ENCODE peak calls at places on chromosomes 13 and 19, in six cellular contexts. One of them, this sample, is unnamed.

GRCh38 chr13:87084192-87084591 is 587.0 kb upstream of the SLITRK5 start:
- DNase-seq in GM12878: no peak
- DNase-seq in endothelial cell of umbilical vein: no peak
- DNase-seq in A549: no peak
- DNase-seq in HepG2: no peak
- DNase-seq in K562: no peak
- DNase-seq in this sample: no peak

GRCh38 chr13:113157206-113157928 is 1.1 kb upstream of the PROZ start:
- DNase-seq in HepG2: no peak
- DNase-seq in K562: peak
- DNase-seq in GM12878: no peak
- DNase-seq in A549: no peak
- DNase-seq in endothelial cell of umbilical vein: no peak
- DNase-seq in this sample: no peak

GRCh38 chr19:34675919-34676318 is 1.0 kb downstream of the SCGB2B2 start:
- DNase-seq in HepG2: no peak
- DNase-seq in GM12878: no peak
- DNase-seq in A549: no peak
- DNase-seq in K562: no peak
- DNase-seq in endothelial cell of umbilical vein: no peak
- DNase-seq in this sample: no peak

GRCh38 chr13:26585136-26585535 is 27.7 kb downstream of the WASF3 start:
- DNase-seq in GM12878: no peak
- DNase-seq in HepG2: no peak
- DNase-seq in endothelial cell of umbilical vein: no peak
- DNase-seq in A549: no peak
- DNase-seq in K562: no peak
- DNase-seq in this sample: no peak

GRCh38 chr19:18612772-18613588 is at the start of gene TMEM59L:
- DNase-seq in HepG2: no peak
- DNase-seq in GM12878: no peak
- DNase-seq in A549: no peak
- DNase-seq in endothelial cell of umbilical vein: no peak
- DNase-seq in K562: no peak
- DNase-seq in this sample: no peak

GRCh38 chr13:92074658-92075057 is 676.2 kb downstream of the GPC5 start:
- DNase-seq in HepG2: peak
- DNase-seq in GM12878: no peak
- DNase-seq in A549: peak
- DNase-seq in endothelial cell of umbilical vein: no peak
- DNase-seq in K562: peak
- DNase-seq in this sample: peak

GRCh38 chr19:53982056-53982455 is 9.4 kb upstream of the CACNG6 start:
- DNase-seq in GM12878: no peak
- DNase-seq in endothelial cell of umbilical vein: peak
- DNase-seq in A549: no peak
- DNase-seq in K562: no peak
- DNase-seq in HepG2: no peak
- DNase-seq in this sample: no peak

GRCh38 chr19:57560049-57560491 is 407 bp upstream of the ZNF550 start:
- DNase-seq in A549: no peak
- DNase-seq in K562: no peak
- DNase-seq in endothelial cell of umbilical vein: no peak
- DNase-seq in GM12878: no peak
- DNase-seq in HepG2: no peak
- DNase-seq in this sample: no peak

GRCh38 chr13:68696907-68697306 is 1410.7 kb upstream of the ATXN8OS start:
- DNase-seq in endothelial cell of umbilical vein: no peak
- DNase-seq in A549: no peak
- DNase-seq in GM12878: no peak
- DNase-seq in HepG2: no peak
- DNase-seq in K562: no peak
- DNase-seq in this sample: no peak

GRCh38 chr13:113927661-113928581 is 46.0 kb downstream of the C13orf46 start:
- DNase-seq in endothelial cell of umbilical vein: no peak
- DNase-seq in A549: no peak
- DNase-seq in GM12878: no peak
- DNase-seq in HepG2: no peak
- DNase-seq in K562: no peak
- DNase-seq in this sample: no peak

GRCh38 chr19:58572818-58573657 is at the start of gene MZF1:
- DNase-seq in A549: peak
- DNase-seq in HepG2: peak
- DNase-seq in endothelial cell of umbilical vein: peak
- DNase-seq in GM12878: peak
- DNase-seq in K562: peak
- DNase-seq in this sample: peak

DNA sequence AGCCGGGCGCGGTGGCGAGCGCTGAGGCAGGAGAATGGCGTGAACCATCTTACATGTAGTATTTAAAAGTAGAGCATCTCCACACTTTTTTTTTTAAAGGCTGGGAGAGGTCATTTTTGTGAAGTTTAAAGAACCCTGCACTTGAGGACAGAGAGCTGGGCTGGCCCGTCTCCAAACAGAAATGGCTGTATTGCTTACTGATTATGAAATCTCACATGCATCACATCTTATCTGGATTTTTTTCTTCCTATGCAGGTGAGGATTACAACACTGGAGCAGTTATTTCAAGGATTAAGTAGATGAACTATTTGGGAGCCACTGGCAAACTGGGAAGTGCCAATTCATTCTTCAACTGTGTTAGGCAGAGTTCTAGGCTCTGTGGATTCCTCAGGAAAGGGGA is 59.5 kb downstream of the TEX26 start:
- DNase-seq in GM12878: no peak
- DNase-seq in A549: no peak
- DNase-seq in K562: no peak
- DNase-seq in endothelial cell of umbilical vein: no peak
- DNase-seq in HepG2: no peak
- DNase-seq in this sample: no peak
- TF ChIP-seq MYC in GM12878: no peak
- TF ChIP-seq MYC in A549: no peak
- TF ChIP-seq MYC in K562: no peak
- TF ChIP-seq MYC in endothelial cell of umbilical vein: no peak
- TF ChIP-seq MYC in HepG2: no peak
- TF ChIP-seq MYC in this sample: no peak

GRCh38 chr13:65287405-65287804 is 1942.7 kb downstream of the PCDH9 start:
- DNase-seq in A549: no peak
- DNase-seq in endothelial cell of umbilical vein: no peak
- DNase-seq in GM12878: no peak
- DNase-seq in HepG2: no peak
- DNase-seq in K562: no peak
- DNase-seq in this sample: no peak

GRCh38 chr13:65293530-65294198 is 1936.5 kb downstream of the PCDH9 start:
- DNase-seq in A549: no peak
- DNase-seq in endothelial cell of umbilical vein: no peak
- DNase-seq in HepG2: no peak
- DNase-seq in GM12878: no peak
- DNase-seq in K562: no peak
- DNase-seq in this sample: no peak

GRCh38 chr13:65292488-65292901 is 1937.6 kb downstream of the PCDH9 start:
- DNase-seq in A549: peak
- DNase-seq in GM12878: no peak
- DNase-seq in endothelial cell of umbilical vein: peak
- DNase-seq in HepG2: no peak
- DNase-seq in K562: no peak
- DNase-seq in this sample: no peak
- TF ChIP-seq CTCF in A549: no peak
- TF ChIP-seq CTCF in GM12878: no peak
- TF ChIP-seq CTCF in endothelial cell of umbilical vein: no peak
- TF ChIP-seq CTCF in HepG2: no peak
- TF ChIP-seq CTCF in K562: no peak
- TF ChIP-seq CTCF in this sample: no peak

DNA sequence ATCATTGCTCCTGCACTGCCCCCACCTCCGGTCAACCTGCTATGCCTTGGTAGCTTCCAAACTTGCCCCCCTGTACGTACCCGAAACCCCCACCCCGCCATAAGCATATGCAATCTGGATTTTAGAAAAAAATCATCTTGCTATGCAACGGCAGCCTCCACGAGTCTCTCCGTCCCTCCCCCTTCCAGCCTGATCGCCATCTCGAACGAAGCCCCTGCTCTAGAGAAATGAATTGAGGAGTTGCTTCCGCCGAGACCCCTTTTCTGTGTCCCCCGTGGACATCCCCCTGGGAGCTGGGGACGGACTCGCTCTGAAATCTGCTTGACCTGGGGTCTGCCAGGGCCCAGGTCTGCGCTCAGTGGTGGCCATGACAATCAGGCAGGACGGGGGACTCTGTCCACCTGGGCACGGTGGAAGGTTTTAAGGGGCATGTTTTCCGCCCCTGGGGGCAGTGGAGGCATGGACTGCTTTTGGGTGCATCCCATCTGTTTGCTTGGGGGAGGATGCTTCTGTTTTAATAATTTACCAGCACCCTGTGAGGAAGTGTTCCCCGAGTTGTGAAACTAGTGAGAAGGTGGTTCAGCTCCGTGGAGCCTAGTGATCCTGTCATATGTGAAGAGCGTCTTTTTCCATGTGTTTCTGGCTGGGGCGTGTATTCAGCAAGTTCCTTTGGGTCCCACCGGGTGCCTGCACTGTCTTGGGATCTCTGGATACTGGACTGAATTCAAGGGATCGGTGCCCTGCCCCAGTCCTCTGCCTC is 1.0 kb downstream of the KDM4B start:
- DNase-seq in K562: peak
- DNase-seq in GM12878: peak
- DNase-seq in A549: no peak
- DNase-seq in endothelial cell of umbilical vein: peak
- DNase-seq in HepG2: no peak
- DNase-seq in this sample: peak
- TF ChIP-seq MAX in K562: no peak
- TF ChIP-seq MAX in GM12878: no peak
- TF ChIP-seq MAX in A549: no peak
- TF ChIP-seq MAX in endothelial cell of umbilical vein: no peak
- TF ChIP-seq MAX in HepG2: no peak
- TF ChIP-seq MAX in this sample: no peak

GRCh38 chr19:43984687-43985000 is 656 bp downstream of the ZNF155 start:
- DNase-seq in HepG2: no peak
- DNase-seq in endothelial cell of umbilical vein: no peak
- DNase-seq in A549: no peak
- DNase-seq in GM12878: no peak
- DNase-seq in K562: no peak
- DNase-seq in this sample: no peak
- TF ChIP-seq MYC in HepG2: no peak
- TF ChIP-seq MYC in endothelial cell of umbilical vein: no peak
- TF ChIP-seq MYC in A549: no peak
- TF ChIP-seq MYC in GM12878: no peak
- TF ChIP-seq MYC in K562: no peak
- TF ChIP-seq MYC in this sample: no peak

GRCh38 chr13:60226507-60226906 is 62.8 kb upstream of the DIAPH3 start:
- DNase-seq in endothelial cell of umbilical vein: peak
- DNase-seq in GM12878: no peak
- DNase-seq in K562: peak
- DNase-seq in A549: peak
- DNase-seq in HepG2: peak
- DNase-seq in this sample: peak
- TF ChIP-seq CTCF in endothelial cell of umbilical vein: peak
- TF ChIP-seq CTCF in GM12878: peak
- TF ChIP-seq CTCF in K562: peak
- TF ChIP-seq CTCF in A549: no peak
- TF ChIP-seq CTCF in HepG2: peak
- TF ChIP-seq CTCF in this sample: peak

This sample was measured in NB4.